ENCODE peak calls at places on chromosome 17, in ten cellular contexts. V, S, R, P, A, W, C, N, M and Q are unnamed samples.

GRCh38 chr17:66304304-66305174 is 2.1 kb downstream of the PRKCA start:
- DNase-seq in R (no peak), A (no peak), C (peak), N (no peak), P (no peak), V (peak), W (no peak), S (peak), M (no peak), Q (peak)

GRCh38 chr17:9051561-9051960 is 30.3 kb downstream of the NTN1 start:
- DNase-seq in R (no peak), A (no peak), V (no peak), C (no peak), P (no peak), N (no peak), S (no peak), W (no peak), M (no peak), Q (no peak)

GRCh38 chr17:74011963-74012362 is 191.5 kb upstream of the RPL38 start:
- DNase-seq in R (no peak), N (no peak), S (no peak), C (no peak), A (no peak), P (no peak), V (no peak), M (no peak), W (peak), Q (no peak)

GRCh38 chr17:49486012-49486641 is 9.0 kb upstream of the NGFR start:
- DNase-seq in M (no peak), P (no peak), W (peak), A (no peak), N (no peak), C (no peak), S (peak), V (peak), R (no peak), Q (no peak)

GRCh38 chr17:45320931-45321461 is 4.2 kb upstream of the MAP3K14 start:
- DNase-seq in S (peak), R (no peak), W (peak), P (no peak), M (no peak), C (peak), V (peak), A (no peak), N (no peak), Q (peak)

GRCh38 chr17:2263183-2263954 is 40.2 kb downstream of the SMG6 start:
- DNase-seq in N (no peak), V (no peak), R (no peak), P (no peak), W (no peak), A (no peak), S (no peak), M (no peak), C (peak), Q (no peak)

GRCh38 chr17:9230346-9230745 is 209.0 kb downstream of the NTN1 start:
- DNase-seq in W (no peak), P (no peak), N (no peak), A (peak), S (no peak), C (peak), V (no peak), R (no peak), M (no peak), Q (no peak)

GRCh38 chr17:71855000-71855399 is 265.8 kb upstream of the SOX9 start:
- DNase-seq in W (no peak), N (no peak), A (no peak), V (no peak), M (no peak), P (no peak), C (no peak), R (no peak), S (no peak), Q (no peak)

GRCh38 chr17:78356163-78356713 is 3.6 kb downstream of the SOCS3 start:
- DNase-seq in M (no peak), W (peak), N (peak), S (peak), A (no peak), C (peak), R (no peak), P (no peak), V (peak), Q (peak)

GRCh38 chr17:66633322-66633965 is 201.5 kb upstream of the CACNG5 start:
- DNase-seq in M (no peak), P (no peak), R (no peak), S (no peak), V (no peak), C (peak), N (no peak), A (no peak), W (peak), Q (no peak)

GRCh38 chr17:3894927-3895343 is 2.1 kb upstream of the CAMKK1 start:
- DNase-seq in C (no peak), S (peak), V (peak), W (no peak), P (no peak), N (no peak), R (peak), M (no peak), A (peak), Q (peak)

GRCh38 chr17:77322284-77322533 is 181.4 kb downstream of the SEC14L1 start:
- DNase-seq in A (no peak), P (no peak), M (no peak), V (no peak), N (no peak), C (no peak), S (peak), W (no peak), R (no peak), Q (no peak)

GRCh38 chr17:57986841-57987581 is 1.0 kb downstream of the VEZF1 start:
- DNase-seq in N (peak), R (peak), V (peak), S (peak), M (no peak), C (peak), W (no peak), A (peak), P (no peak), Q (peak)

GRCh38 chr17:80112471-80113032 is 11.2 kb downstream of the GAA start:
- DNase-seq in S (no peak), V (no peak), A (no peak), C (no peak), N (no peak), P (no peak), M (no peak), R (peak), W (no peak), Q (no peak)

GRCh38 chr17:78378225-78379133 is at the start of gene PGS1:
- DNase-seq in A (peak), W (no peak), N (peak), P (no peak), S (peak), M (no peak), V (peak), C (peak), R (peak), Q (peak)

GRCh38 chr17:45952814-45953320 is 46.2 kb upstream of the STH start:
- DNase-seq in S (no peak), M (no peak), R (no peak), C (no peak), W (no peak), V (no peak), A (no peak), P (no peak), N (no peak), Q (no peak)

GRCh38 chr17:78986048-78986648 is 6.4 kb upstream of the LGALS3BP start:
- DNase-seq in R (no peak), M (no peak), V (peak), P (no peak), S (peak), W (peak), C (peak), N (peak), A (peak), Q (peak)

GRCh38 chr17:66915204-66915611 is 49.3 kb upstream of the CACNG4 start:
- DNase-seq in N (peak), M (no peak), S (no peak), V (peak), P (no peak), R (no peak), C (no peak), A (no peak), W (no peak), Q (peak)

GRCh38 chr17:79479876-79480275 is 131.0 kb downstream of the RBFOX3 start:
- DNase-seq in W (no peak), R (no peak), N (no peak), P (no peak), V (no peak), C (no peak), M (no peak), A (no peak), S (no peak), Q (no peak)

GRCh38 chr17:65097110-65097509 is 40.1 kb upstream of the RGS9 start:
- DNase-seq in S (no peak), W (no peak), A (no peak), M (no peak), P (no peak), N (no peak), V (no peak), R (no peak), C (no peak), Q (no peak)

GRCh38 chr17:8892338-8892690 is 24.8 kb upstream of the PIK3R6 start:
- DNase-seq in S (no peak), M (no peak), W (no peak), C (no peak), R (no peak), V (no peak), A (no peak), N (no peak), P (no peak), Q (no peak)

GRCh38 chr17:10683853-10684252 is 13.5 kb downstream of the SCO1 start:
- DNase-seq in N (no peak), C (peak), S (peak), W (no peak), P (no peak), V (no peak), A (no peak), R (no peak), M (no peak), Q (peak)

GRCh38 chr17:7922499-7923289 is 6.6 kb upstream of the RNF227 start:
- DNase-seq in N (peak), R (peak), W (no peak), C (peak), P (no peak), V (peak), A (peak), M (peak), S (peak), Q (no peak)

GRCh38 chr17:41777157-41777578 is 9.3 kb downstream of the JUP start:
- DNase-seq in W (no peak), R (peak), P (no peak), C (no peak), V (no peak), N (peak), A (peak), S (no peak), M (no peak), Q (no peak)
- H3K27ac ChIP-seq in W (no peak), R (peak), P (peak), C (peak), V (peak), N (peak), A (peak), S (peak), M (peak), Q (peak)

GRCh38 chr17:62740066-62740465 is 68.0 kb downstream of the MARCHF10 start:
- DNase-seq in V (no peak), W (no peak), S (no peak), M (no peak), A (peak), N (no peak), C (no peak), P (no peak), R (no peak), Q (no peak)
- H3K27ac ChIP-seq in V (no peak), W (no peak), S (peak), M (no peak), A (no peak), N (no peak), C (no peak), P (no peak), R (no peak), Q (no peak)

GRCh38 chr17:56434610-56435009 is 158.9 kb upstream of the NOG start:
- DNase-seq in W (no peak), M (no peak), C (no peak), S (no peak), R (no peak), V (no peak), A (no peak), N (no peak), P (no peak), Q (no peak)
- H3K27ac ChIP-seq in W (no peak), M (no peak), C (no peak), S (no peak), R (no peak), V (no peak), A (no peak), N (no peak), P (no peak), Q (no peak)

GRCh38 chr17:15380447-15380846 is 39.0 kb upstream of the TEKT3 start:
- DNase-seq in W (no peak), C (no peak), S (no peak), P (no peak), A (no peak), N (no peak), R (no peak), V (no peak), M (no peak), Q (no peak)

GRCh38 chr17:15379659-15380058 is 38.3 kb upstream of the TEKT3 start:
- DNase-seq in A (no peak), R (no peak), C (no peak), S (no peak), V (no peak), N (no peak), W (no peak), M (no peak), P (no peak), Q (peak)

GRCh38 chr17:15378243-15378642 is 36.8 kb upstream of the TEKT3 start:
- DNase-seq in V (no peak), A (no peak), S (no peak), M (no peak), C (no peak), R (no peak), W (no peak), N (no peak), P (no peak), Q (no peak)

GRCh38 chr17:15377200-15377599 is 35.8 kb upstream of the TEKT3 start:
- DNase-seq in S (peak), R (no peak), W (no peak), M (no peak), V (no peak), P (no peak), A (no peak), N (no peak), C (peak), Q (peak)

DNA sequence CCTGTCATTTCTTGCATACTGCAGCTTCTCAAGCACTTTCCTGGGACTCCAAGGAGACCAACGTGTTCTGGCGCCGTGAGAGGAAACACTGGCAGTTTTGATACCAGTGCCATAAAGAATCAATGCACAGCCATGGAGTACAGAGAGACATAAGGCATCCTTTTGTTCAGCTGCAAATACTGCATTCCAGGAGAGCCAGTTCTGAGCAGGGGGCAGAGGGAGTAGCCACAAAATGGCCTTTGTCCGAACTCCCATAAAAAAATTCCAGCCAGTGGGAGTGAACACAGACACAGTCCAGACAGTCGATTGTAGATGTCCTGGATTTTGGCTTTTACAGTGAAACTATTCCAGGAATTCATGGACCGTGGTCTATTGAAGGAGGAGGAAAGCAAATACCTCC is 36.2 kb upstream of the TEKT3 start:
- DNase-seq in V (no peak), A (no peak), C (peak), N (no peak), W (no peak), P (no peak), M (no peak), R (no peak), S (peak), Q (peak)
- H3K27ac ChIP-seq in V (no peak), A (no peak), C (no peak), N (no peak), W (no peak), P (no peak), M (no peak), R (no peak), S (no peak), Q (peak)